ENCODE peak calls at places on chromosomes 3 and 15, in eight cellular contexts. Q is NCI-H1436, J is EL, F is GM12891, Z is HAP-1, W is MCF 10A, R is HTR-8/SVneo, A is transverse colon. T is an unnamed sample.

GRCh38 chr3:178436773-178437172 is 99.5 kb upstream of the KCNMB2 start:
- DNase-seq in Z (peak; percentile 70), Q (peak; percentile 43), J (peak; percentile 25), R (peak; percentile 32), A (no peak), F (peak; percentile 11), W (peak; percentile 37), T (no peak)

GRCh38 chr15:66628976-66629723 is 63.4 kb upstream of the LCTL start:
- DNase-seq in W (no peak), J (no peak), R (no peak), A (no peak), Q (no peak), F (no peak), Z (no peak), T (no peak)

GRCh38 chr3:193702967-193703366 is 110.0 kb downstream of the OPA1 start:
- DNase-seq in J (peak; percentile 6), F (no peak), Z (no peak), Q (no peak), W (no peak), R (no peak), A (no peak), T (no peak)

GRCh38 chr3:13235079-13235478 is 161.8 kb upstream of the IQSEC1 start:
- DNase-seq in J (no peak), R (no peak), F (peak; percentile 49), Q (peak; percentile 37), W (no peak), A (no peak), Z (no peak), T (peak; percentile 61)

GRCh38 chr3:53198256-53198977 is 37.4 kb downstream of the PRKCD start:
- DNase-seq in Q (no peak), F (no peak), R (no peak), J (no peak), Z (no peak), A (no peak), W (no peak), T (no peak)

GRCh38 chr3:111989061-111989678 is 9.6 kb upstream of the TAGLN3 start:
- DNase-seq in Z (peak; percentile 33), J (peak; percentile 65), A (no peak), Q (peak; percentile 71), W (peak; percentile 74), R (peak; percentile 40), F (no peak), T (no peak)

GRCh38 chr3:25513642-25514266 is 85.7 kb downstream of the RARB start:
- DNase-seq in F (no peak), Z (no peak), J (no peak), A (no peak), W (no peak), R (no peak), Q (no peak), T (no peak)

GRCh38 chr3:195613468-195614069 is 29.8 kb upstream of the APOD start:
- DNase-seq in F (no peak), R (no peak), W (peak; percentile 67), J (peak; percentile 89), Z (no peak), Q (no peak), A (no peak), T (no peak)

GRCh38 chr3:146195030-146195429 is 34.0 kb upstream of the PLOD2 start:
- DNase-seq in A (no peak), F (no peak), Q (no peak), Z (no peak), J (no peak), W (no peak), R (no peak), T (no peak)

GRCh38 chr3:123385072-123385471 is 63.8 kb downstream of the ADCY5 start:
- DNase-seq in W (no peak), Q (no peak), Z (no peak), A (peak; percentile 34), F (no peak), J (no peak), R (no peak), T (no peak)

GRCh38 chr3:194688207-194688711 is 2.6 kb downstream of the FAM43A start:
- DNase-seq in A (peak; percentile 61), F (no peak), R (peak; percentile 40), W (no peak), J (peak; percentile 18), Q (peak; percentile 29), Z (no peak), T (peak; percentile 80)

GRCh38 chr15:51775967-51776816 is 24.8 kb downstream of the TMOD2 start:
- DNase-seq in W (peak; percentile 71), A (peak; percentile 48), Q (no peak), F (peak; percentile 30), R (peak; percentile 51), Z (peak; percentile 54), J (peak; percentile 34), T (no peak)

GRCh38 chr15:90043611-90044010 is 42.5 kb downstream of the ZNF710 start:
- DNase-seq in R (no peak), W (no peak), F (no peak), Q (no peak), J (no peak), A (no peak), Z (no peak), T (no peak)

GRCh38 chr3:71131893-71132314 is 451.6 kb downstream of the FOXP1 start:
- DNase-seq in W (no peak), Z (no peak), F (no peak), R (no peak), A (no peak), Q (no peak), J (no peak), T (no peak)

GRCh38 chr3:66823010-66823399 is 175.1 kb upstream of the KBTBD8 start:
- DNase-seq in Q (no peak), A (no peak), W (no peak), R (no peak), F (no peak), J (no peak), Z (no peak), T (no peak)

GRCh38 chr3:48065035-48065434 is 48.8 kb upstream of the MAP4 start:
- DNase-seq in F (no peak), Z (no peak), J (peak; percentile 27), W (no peak), R (no peak), A (no peak), Q (no peak), T (no peak)

GRCh38 chr3:165159760-165160421 is 36.3 kb downstream of the SLITRK3 start:
- DNase-seq in W (no peak), A (peak; percentile 14), R (no peak), Z (no peak), Q (no peak), J (no peak), F (no peak), T (no peak)

GRCh38 chr15:72117448-72117697 is 577 bp downstream of the MYO9A start:
- DNase-seq in Z (peak; percentile 89), J (peak; percentile 88), F (peak; percentile 39), A (peak; percentile 82), W (peak; percentile 73), Q (no peak), R (peak; percentile 78), T (no peak)

GRCh38 chr3:159266779-159267178 is 464.9 kb downstream of the MFSD1 start:
- DNase-seq in A (no peak), F (no peak), J (peak; percentile 51), Z (peak; percentile 36), W (peak; percentile 76), Q (peak; percentile 18), R (peak; percentile 48), T (no peak)